ENCODE peak calls at places on chromosomes 5 and 9, in ten cellular contexts. One of them, this sample, is unnamed.
A peak's percentile ranks its signal among the peaks of the same experiment; 100 is the strongest.

GRCh38 chr5:111627862-111628261 is 115.5 kb upstream of the STARD4 start:
- DNase-seq in GM12865: no peak
- DNase-seq in psoas muscle: no peak
- DNase-seq in MM.1S: no peak
- DNase-seq in A549: no peak
- DNase-seq in IMR-90: no peak
- DNase-seq in brain microvascular endothelial cell: no peak
- DNase-seq in adrenal gland: no peak
- DNase-seq in astrocyte of the cerebellum: no peak
- DNase-seq in OCI-LY7: no peak
- DNase-seq in this sample: no peak

GRCh38 chr5:134803821-134804220 is 41.9 kb upstream of the C5orf24 start:
- DNase-seq in GM12865: no peak
- DNase-seq in psoas muscle: no peak
- DNase-seq in MM.1S: no peak
- DNase-seq in A549: no peak
- DNase-seq in IMR-90: no peak
- DNase-seq in brain microvascular endothelial cell: no peak
- DNase-seq in adrenal gland: no peak
- DNase-seq in astrocyte of the cerebellum: no peak
- DNase-seq in OCI-LY7: no peak
- DNase-seq in this sample: no peak

GRCh38 chr9:132006657-132007370 is 72.9 kb downstream of the MED27 start:
- DNase-seq in GM12865: peak; percentile 83
- DNase-seq in psoas muscle: no peak
- DNase-seq in MM.1S: peak; percentile 63
- DNase-seq in A549: no peak
- DNase-seq in IMR-90: peak; percentile 72
- DNase-seq in brain microvascular endothelial cell: no peak
- DNase-seq in adrenal gland: no peak
- DNase-seq in astrocyte of the cerebellum: no peak
- DNase-seq in OCI-LY7: no peak
- DNase-seq in this sample: peak; percentile 87

GRCh38 chr5:32027093-32027716 is 146.9 kb downstream of the GOLPH3 start:
- DNase-seq in GM12865: no peak
- DNase-seq in psoas muscle: no peak
- DNase-seq in MM.1S: no peak
- DNase-seq in A549: no peak
- DNase-seq in IMR-90: no peak
- DNase-seq in brain microvascular endothelial cell: no peak
- DNase-seq in adrenal gland: no peak
- DNase-seq in astrocyte of the cerebellum: no peak
- DNase-seq in OCI-LY7: no peak
- DNase-seq in this sample: no peak

GRCh38 chr5:131536211-131536826 is 98.7 kb downstream of the RAPGEF6 start:
- DNase-seq in GM12865: peak; percentile 60
- DNase-seq in psoas muscle: no peak
- DNase-seq in MM.1S: peak; percentile 52
- DNase-seq in A549: no peak
- DNase-seq in IMR-90: peak; percentile 74
- DNase-seq in brain microvascular endothelial cell: peak; percentile 34
- DNase-seq in adrenal gland: no peak
- DNase-seq in astrocyte of the cerebellum: no peak
- DNase-seq in OCI-LY7: peak; percentile 72
- DNase-seq in this sample: no peak

GRCh38 chr9:105425817-105426433 is 21.9 kb upstream of the FSD1L start:
- DNase-seq in GM12865: peak; percentile 40
- DNase-seq in psoas muscle: no peak
- DNase-seq in MM.1S: peak; percentile 32
- DNase-seq in A549: peak; percentile 21
- DNase-seq in IMR-90: peak; percentile 47
- DNase-seq in brain microvascular endothelial cell: no peak
- DNase-seq in adrenal gland: no peak
- DNase-seq in astrocyte of the cerebellum: no peak
- DNase-seq in OCI-LY7: peak; percentile 33
- DNase-seq in this sample: peak; percentile 38

GRCh38 chr9:77163889-77164288 is 13.4 kb upstream of the VPS13A start:
- DNase-seq in GM12865: no peak
- DNase-seq in psoas muscle: no peak
- DNase-seq in MM.1S: no peak
- DNase-seq in A549: no peak
- DNase-seq in IMR-90: peak; percentile 58
- DNase-seq in brain microvascular endothelial cell: peak; percentile 13
- DNase-seq in adrenal gland: no peak
- DNase-seq in astrocyte of the cerebellum: no peak
- DNase-seq in OCI-LY7: no peak
- DNase-seq in this sample: peak; percentile 88

GRCh38 chr9:130149654-130150286 is 22.4 kb upstream of the NCS1 start:
- DNase-seq in GM12865: no peak
- DNase-seq in psoas muscle: no peak
- DNase-seq in MM.1S: no peak
- DNase-seq in A549: no peak
- DNase-seq in IMR-90: no peak
- DNase-seq in brain microvascular endothelial cell: no peak
- DNase-seq in adrenal gland: no peak
- DNase-seq in astrocyte of the cerebellum: no peak
- DNase-seq in OCI-LY7: no peak
- DNase-seq in this sample: peak; percentile 34

GRCh38 chr5:177520906-177521513 is 4.2 kb upstream of the DDX41 start:
- DNase-seq in GM12865: no peak
- DNase-seq in psoas muscle: peak; percentile 31
- DNase-seq in MM.1S: no peak
- DNase-seq in A549: no peak
- DNase-seq in IMR-90: no peak
- DNase-seq in brain microvascular endothelial cell: no peak
- DNase-seq in adrenal gland: no peak
- DNase-seq in astrocyte of the cerebellum: no peak
- DNase-seq in OCI-LY7: peak; percentile 56
- DNase-seq in this sample: no peak
- TF ChIP-seq CTCF in GM12865: no peak
- TF ChIP-seq CTCF in psoas muscle: peak; percentile 4
- TF ChIP-seq CTCF in MM.1S: peak; percentile 11
- TF ChIP-seq CTCF in A549: peak; percentile 8
- TF ChIP-seq CTCF in IMR-90: peak; percentile 14
- TF ChIP-seq CTCF in brain microvascular endothelial cell: peak; percentile 16
- TF ChIP-seq CTCF in adrenal gland: no peak
- TF ChIP-seq CTCF in astrocyte of the cerebellum: no peak
- TF ChIP-seq CTCF in OCI-LY7: peak; percentile 57
- TF ChIP-seq CTCF in this sample: peak; percentile 19

GRCh38 chr5:150122536-150123481 is 32.8 kb downstream of the PDGFRB start:
- DNase-seq in GM12865: no peak
- DNase-seq in psoas muscle: no peak
- DNase-seq in MM.1S: no peak
- DNase-seq in A549: no peak
- DNase-seq in IMR-90: no peak
- DNase-seq in brain microvascular endothelial cell: no peak
- DNase-seq in adrenal gland: no peak
- DNase-seq in astrocyte of the cerebellum: no peak
- DNase-seq in OCI-LY7: no peak
- DNase-seq in this sample: no peak

GRCh38 chr5:150124596-150124995 is 31.0 kb downstream of the PDGFRB start:
- DNase-seq in GM12865: no peak
- DNase-seq in psoas muscle: no peak
- DNase-seq in MM.1S: no peak
- DNase-seq in A549: no peak
- DNase-seq in IMR-90: no peak
- DNase-seq in brain microvascular endothelial cell: no peak
- DNase-seq in adrenal gland: no peak
- DNase-seq in astrocyte of the cerebellum: no peak
- DNase-seq in OCI-LY7: no peak
- DNase-seq in this sample: no peak

GRCh38 chr5:150125334-150125733 is 30.3 kb downstream of the PDGFRB start:
- DNase-seq in GM12865: no peak
- DNase-seq in psoas muscle: no peak
- DNase-seq in MM.1S: no peak
- DNase-seq in A549: no peak
- DNase-seq in IMR-90: no peak
- DNase-seq in brain microvascular endothelial cell: no peak
- DNase-seq in adrenal gland: no peak
- DNase-seq in astrocyte of the cerebellum: no peak
- DNase-seq in OCI-LY7: no peak
- DNase-seq in this sample: no peak

GRCh38 chr5:150122158-150122510 is 33.5 kb downstream of the PDGFRB start:
- DNase-seq in GM12865: peak; percentile 60
- DNase-seq in psoas muscle: no peak
- DNase-seq in MM.1S: peak; percentile 48
- DNase-seq in A549: peak; percentile 38
- DNase-seq in IMR-90: no peak
- DNase-seq in brain microvascular endothelial cell: no peak
- DNase-seq in adrenal gland: no peak
- DNase-seq in astrocyte of the cerebellum: no peak
- DNase-seq in OCI-LY7: peak; percentile 24
- DNase-seq in this sample: peak; percentile 44

DNA sequence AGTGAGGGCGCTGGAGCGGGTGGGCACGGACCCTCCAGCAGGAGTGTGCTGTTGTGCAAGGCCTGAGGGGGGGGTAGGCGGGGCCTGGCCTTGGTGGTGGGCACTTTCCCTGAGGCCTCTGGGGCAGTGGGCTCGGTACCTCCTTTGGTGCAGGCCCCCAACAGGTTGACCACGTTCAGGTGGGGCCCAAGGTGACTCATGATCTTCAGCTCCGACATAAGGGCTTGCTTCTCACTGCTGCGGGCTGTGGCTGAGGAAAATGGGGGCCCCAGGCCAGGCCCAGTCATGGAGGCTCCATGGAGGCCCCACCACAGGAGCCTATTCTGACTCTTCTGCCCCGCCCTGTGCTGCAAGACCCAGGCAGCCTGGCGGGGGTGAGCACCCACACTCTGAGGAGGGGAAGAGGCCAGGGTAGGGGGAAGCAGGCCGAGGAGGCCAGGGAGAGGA is 31.5 kb downstream of the PDGFRB start:
- DNase-seq in GM12865: no peak
- DNase-seq in psoas muscle: no peak
- DNase-seq in MM.1S: no peak
- DNase-seq in A549: no peak
- DNase-seq in IMR-90: no peak
- DNase-seq in brain microvascular endothelial cell: no peak
- DNase-seq in adrenal gland: no peak
- DNase-seq in astrocyte of the cerebellum: no peak
- DNase-seq in OCI-LY7: no peak
- DNase-seq in this sample: no peak
- H3K4me3 ChIP-seq in GM12865: no peak overlapping the region
- H3K4me3 ChIP-seq in psoas muscle: no peak overlapping the region
- H3K4me3 ChIP-seq in MM.1S: no peak overlapping the region
- H3K4me3 ChIP-seq in A549: no peak overlapping the region
- H3K4me3 ChIP-seq in IMR-90: no peak overlapping the region
- H3K4me3 ChIP-seq in brain microvascular endothelial cell: no peak overlapping the region
- H3K4me3 ChIP-seq in adrenal gland: no peak overlapping the region
- H3K4me3 ChIP-seq in astrocyte of the cerebellum: no peak overlapping the region
- H3K4me3 ChIP-seq in OCI-LY7: no peak overlapping the region
- H3K4me3 ChIP-seq in this sample: no peak overlapping the region

GRCh38 chr9:72855321-72855720 is 97.5 kb downstream of the ALDH1A1 start:
- DNase-seq in GM12865: no peak
- DNase-seq in psoas muscle: no peak
- DNase-seq in MM.1S: no peak
- DNase-seq in A549: no peak
- DNase-seq in IMR-90: no peak
- DNase-seq in brain microvascular endothelial cell: no peak
- DNase-seq in adrenal gland: no peak
- DNase-seq in astrocyte of the cerebellum: no peak
- DNase-seq in OCI-LY7: no peak
- DNase-seq in this sample: peak; percentile 63

GRCh38 chr9:72858089-72858912 is 94.6 kb downstream of the ALDH1A1 start:
- DNase-seq in GM12865: no peak
- DNase-seq in psoas muscle: no peak
- DNase-seq in MM.1S: no peak
- DNase-seq in A549: peak; percentile 95
- DNase-seq in IMR-90: no peak
- DNase-seq in brain microvascular endothelial cell: peak; percentile 8
- DNase-seq in adrenal gland: peak; percentile 96
- DNase-seq in astrocyte of the cerebellum: no peak
- DNase-seq in OCI-LY7: no peak
- DNase-seq in this sample: no peak

GRCh38 chr9:72855890-72856523 is 96.8 kb downstream of the ALDH1A1 start:
- DNase-seq in GM12865: no peak
- DNase-seq in psoas muscle: no peak
- DNase-seq in MM.1S: no peak
- DNase-seq in A549: no peak
- DNase-seq in IMR-90: no peak
- DNase-seq in brain microvascular endothelial cell: no peak
- DNase-seq in adrenal gland: no peak
- DNase-seq in astrocyte of the cerebellum: no peak
- DNase-seq in OCI-LY7: no peak
- DNase-seq in this sample: no peak

GRCh38 chr9:72857632-72858011 is 95.2 kb downstream of the ALDH1A1 start:
- DNase-seq in GM12865: no peak
- DNase-seq in psoas muscle: no peak
- DNase-seq in MM.1S: no peak
- DNase-seq in A549: peak; percentile 57
- DNase-seq in IMR-90: no peak
- DNase-seq in brain microvascular endothelial cell: no peak
- DNase-seq in adrenal gland: no peak
- DNase-seq in astrocyte of the cerebellum: no peak
- DNase-seq in OCI-LY7: no peak
- DNase-seq in this sample: no peak

GRCh38 chr9:72856985-72857631 is 95.7 kb downstream of the ALDH1A1 start:
- DNase-seq in GM12865: peak; percentile 64
- DNase-seq in psoas muscle: no peak
- DNase-seq in MM.1S: peak; percentile 72
- DNase-seq in A549: peak; percentile 92
- DNase-seq in IMR-90: peak; percentile 56
- DNase-seq in brain microvascular endothelial cell: peak; percentile 66
- DNase-seq in adrenal gland: peak; percentile 39
- DNase-seq in astrocyte of the cerebellum: peak; percentile 55
- DNase-seq in OCI-LY7: peak; percentile 31
- DNase-seq in this sample: peak; percentile 68
- TF ChIP-seq CTCF in GM12865: peak; percentile 49
- TF ChIP-seq CTCF in psoas muscle: peak; percentile 64
- TF ChIP-seq CTCF in MM.1S: peak; percentile 67
- TF ChIP-seq CTCF in A549: peak; percentile 82
- TF ChIP-seq CTCF in IMR-90: peak; percentile 50
- TF ChIP-seq CTCF in brain microvascular endothelial cell: peak; percentile 75
- TF ChIP-seq CTCF in adrenal gland: peak; percentile 67
- TF ChIP-seq CTCF in astrocyte of the cerebellum: peak; percentile 71
- TF ChIP-seq CTCF in OCI-LY7: peak; percentile 79
- TF ChIP-seq CTCF in this sample: peak; percentile 65

GRCh38 chr9:4489919-4490704 is at the start of gene SLC1A1:
- DNase-seq in GM12865: peak; percentile 87
- DNase-seq in psoas muscle: peak; percentile 76
- DNase-seq in MM.1S: no peak
- DNase-seq in A549: peak; percentile 52
- DNase-seq in IMR-90: peak; percentile 21
- DNase-seq in brain microvascular endothelial cell: peak; percentile 31
- DNase-seq in adrenal gland: peak; percentile 42
- DNase-seq in astrocyte of the cerebellum: peak; percentile 11
- DNase-seq in OCI-LY7: no peak
- DNase-seq in this sample: peak; percentile 66

GRCh38 chr9:4494337-4494736 is 4.1 kb downstream of the SLC1A1 start:
- DNase-seq in GM12865: no peak
- DNase-seq in psoas muscle: no peak
- DNase-seq in MM.1S: no peak
- DNase-seq in A549: no peak
- DNase-seq in IMR-90: no peak
- DNase-seq in brain microvascular endothelial cell: no peak
- DNase-seq in adrenal gland: no peak
- DNase-seq in astrocyte of the cerebellum: no peak
- DNase-seq in OCI-LY7: no peak
- DNase-seq in this sample: no peak

GRCh38 chr9:4491621-4491975 is 1.3 kb downstream of the SLC1A1 start:
- DNase-seq in GM12865: no peak
- DNase-seq in psoas muscle: no peak
- DNase-seq in MM.1S: no peak
- DNase-seq in A549: no peak
- DNase-seq in IMR-90: no peak
- DNase-seq in brain microvascular endothelial cell: no peak
- DNase-seq in adrenal gland: no peak
- DNase-seq in astrocyte of the cerebellum: no peak
- DNase-seq in OCI-LY7: no peak
- DNase-seq in this sample: peak; percentile 43

GRCh38 chr9:4489562-4489918 is 728 bp upstream of the SLC1A1 start:
- DNase-seq in GM12865: peak; percentile 26
- DNase-seq in psoas muscle: no peak
- DNase-seq in MM.1S: no peak
- DNase-seq in A549: peak; percentile 16
- DNase-seq in IMR-90: no peak
- DNase-seq in brain microvascular endothelial cell: no peak
- DNase-seq in adrenal gland: peak; percentile 22
- DNase-seq in astrocyte of the cerebellum: no peak
- DNase-seq in OCI-LY7: no peak
- DNase-seq in this sample: no peak

DNA sequence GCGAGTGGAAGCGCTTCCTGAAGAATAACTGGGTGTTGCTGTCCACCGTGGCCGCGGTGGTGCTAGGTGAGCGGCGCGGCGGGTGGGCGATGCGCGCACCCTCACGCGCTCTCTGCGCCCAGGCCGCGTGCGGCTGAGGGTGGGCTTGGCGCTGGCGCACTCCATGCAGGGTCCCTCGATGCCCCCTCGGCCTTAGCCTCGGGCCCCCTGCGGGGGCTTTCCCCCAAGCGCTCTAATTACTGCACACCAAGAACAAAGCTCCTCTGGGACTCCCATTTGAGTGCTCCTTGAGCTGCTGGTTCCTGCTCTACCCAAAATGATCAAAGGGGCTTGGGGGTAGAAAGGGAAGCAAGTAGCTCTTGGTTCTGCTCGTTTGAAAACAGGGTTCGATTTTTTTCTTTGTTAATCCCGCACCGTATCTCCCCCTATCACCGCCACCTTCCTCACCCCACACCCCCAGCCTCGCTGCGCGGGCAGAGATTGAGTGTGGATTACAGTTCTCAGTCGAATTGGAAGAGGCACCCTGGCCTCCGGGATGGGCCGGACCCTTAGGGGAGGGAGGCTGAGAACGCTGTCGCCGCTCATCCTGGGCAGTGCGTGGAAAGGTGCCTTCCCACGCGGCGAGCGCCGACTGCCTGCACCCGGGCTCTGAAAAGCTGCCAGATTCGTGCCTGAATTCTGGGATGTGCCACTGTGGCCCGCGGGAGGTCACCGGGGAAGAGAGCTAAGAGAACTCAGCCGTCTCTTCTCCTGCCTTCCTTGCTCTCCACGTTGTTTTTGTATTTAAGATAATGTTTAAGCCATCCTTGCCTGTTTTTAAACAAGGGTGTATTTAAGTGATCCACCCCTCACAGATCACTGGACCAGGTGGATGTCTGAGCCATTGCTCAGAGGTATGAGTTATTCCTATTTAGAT is 695 bp downstream of the SLC1A1 start:
- DNase-seq in GM12865: peak; percentile 24
- DNase-seq in psoas muscle: no peak
- DNase-seq in MM.1S: no peak
- DNase-seq in A549: no peak
- DNase-seq in IMR-90: no peak
- DNase-seq in brain microvascular endothelial cell: no peak
- DNase-seq in adrenal gland: no peak
- DNase-seq in astrocyte of the cerebellum: no peak
- DNase-seq in OCI-LY7: no peak
- DNase-seq in this sample: no peak
- H3K4me3 ChIP-seq in GM12865: peak overlapping the region; percentile 83
- H3K4me3 ChIP-seq in psoas muscle: peak overlapping the region; percentile 77
- H3K4me3 ChIP-seq in MM.1S: peak overlapping the region; percentile 64
- H3K4me3 ChIP-seq in A549: peak overlapping the region; percentile 77
- H3K4me3 ChIP-seq in IMR-90: peak overlapping the region; percentile 90
- H3K4me3 ChIP-seq in brain microvascular endothelial cell: peak overlapping the region; percentile 68
- H3K4me3 ChIP-seq in adrenal gland: peak overlapping the region; percentile 49
- H3K4me3 ChIP-seq in astrocyte of the cerebellum: peak overlapping the region; percentile 63
- H3K4me3 ChIP-seq in OCI-LY7: no peak overlapping the region
- H3K4me3 ChIP-seq in this sample: peak overlapping the region; percentile 54